ENCODE peak calls at places on chromosomes 12 and 14, in nine cellular contexts. One of them, this sample, is unnamed.

GRCh38 chr12:83318386-83318971 is 631.8 kb downstream of the TMTC2 start:
- DNase-seq in left ventricle myocardium inferior: no peak
- DNase-seq in OCI-LY7: no peak
- DNase-seq in aorta: no peak
- DNase-seq in naive thymus-derived CD4-positive, alpha-beta T cell: no peak
- DNase-seq in astrocyte of the spinal cord: peak
- DNase-seq in kidney epithelial cell: no peak
- DNase-seq in fibroblast of the aortic adventitia: no peak
- DNase-seq in CD4-positive, alpha-beta memory T cell: no peak
- DNase-seq in this sample: peak

GRCh38 chr12:67742461-67742860 is 93.9 kb downstream of the DYRK2 start:
- DNase-seq in aorta: no peak
- DNase-seq in kidney epithelial cell: no peak
- DNase-seq in astrocyte of the spinal cord: no peak
- DNase-seq in fibroblast of the aortic adventitia: peak
- DNase-seq in OCI-LY7: no peak
- DNase-seq in left ventricle myocardium inferior: no peak
- DNase-seq in CD4-positive, alpha-beta memory T cell: no peak
- DNase-seq in naive thymus-derived CD4-positive, alpha-beta T cell: no peak
- DNase-seq in this sample: peak

GRCh38 chr14:21106191-21106505 is 5.3 kb downstream of the TMEM253 start:
- DNase-seq in kidney epithelial cell: no peak
- DNase-seq in CD4-positive, alpha-beta memory T cell: no peak
- DNase-seq in astrocyte of the spinal cord: no peak
- DNase-seq in fibroblast of the aortic adventitia: peak
- DNase-seq in OCI-LY7: no peak
- DNase-seq in left ventricle myocardium inferior: no peak
- DNase-seq in aorta: no peak
- DNase-seq in naive thymus-derived CD4-positive, alpha-beta T cell: no peak
- DNase-seq in this sample: no peak

GRCh38 chr12:22356231-22356630 is 21.7 kb upstream of the ST8SIA1 start:
- DNase-seq in astrocyte of the spinal cord: no peak
- DNase-seq in naive thymus-derived CD4-positive, alpha-beta T cell: no peak
- DNase-seq in kidney epithelial cell: no peak
- DNase-seq in fibroblast of the aortic adventitia: no peak
- DNase-seq in aorta: no peak
- DNase-seq in OCI-LY7: no peak
- DNase-seq in left ventricle myocardium inferior: no peak
- DNase-seq in CD4-positive, alpha-beta memory T cell: no peak
- DNase-seq in this sample: no peak

GRCh38 chr12:70267550-70267949 is 24.3 kb downstream of the CNOT2 start:
- DNase-seq in astrocyte of the spinal cord: peak
- DNase-seq in OCI-LY7: peak
- DNase-seq in left ventricle myocardium inferior: no peak
- DNase-seq in CD4-positive, alpha-beta memory T cell: no peak
- DNase-seq in aorta: no peak
- DNase-seq in naive thymus-derived CD4-positive, alpha-beta T cell: no peak
- DNase-seq in fibroblast of the aortic adventitia: peak
- DNase-seq in kidney epithelial cell: no peak
- DNase-seq in this sample: peak

GRCh38 chr14:61533513-61534255 is 161.6 kb upstream of the HIF1A start:
- DNase-seq in CD4-positive, alpha-beta memory T cell: no peak
- DNase-seq in left ventricle myocardium inferior: no peak
- DNase-seq in kidney epithelial cell: no peak
- DNase-seq in naive thymus-derived CD4-positive, alpha-beta T cell: no peak
- DNase-seq in astrocyte of the spinal cord: no peak
- DNase-seq in fibroblast of the aortic adventitia: no peak
- DNase-seq in OCI-LY7: no peak
- DNase-seq in aorta: no peak
- DNase-seq in this sample: no peak

GRCh38 chr12:109736552-109737108 is 23.0 kb downstream of the FAM222A start:
- DNase-seq in left ventricle myocardium inferior: peak
- DNase-seq in OCI-LY7: no peak
- DNase-seq in kidney epithelial cell: peak
- DNase-seq in CD4-positive, alpha-beta memory T cell: peak
- DNase-seq in aorta: peak
- DNase-seq in astrocyte of the spinal cord: peak
- DNase-seq in fibroblast of the aortic adventitia: peak
- DNase-seq in naive thymus-derived CD4-positive, alpha-beta T cell: no peak
- DNase-seq in this sample: peak

GRCh38 chr12:104507672-104508071 is 50.9 kb downstream of the CHST11 start:
- DNase-seq in CD4-positive, alpha-beta memory T cell: no peak
- DNase-seq in astrocyte of the spinal cord: no peak
- DNase-seq in left ventricle myocardium inferior: no peak
- DNase-seq in naive thymus-derived CD4-positive, alpha-beta T cell: no peak
- DNase-seq in aorta: no peak
- DNase-seq in fibroblast of the aortic adventitia: no peak
- DNase-seq in OCI-LY7: no peak
- DNase-seq in kidney epithelial cell: no peak
- DNase-seq in this sample: no peak

GRCh38 chr12:95195122-95195521 is 22.1 kb downstream of the FGD6 start:
- DNase-seq in naive thymus-derived CD4-positive, alpha-beta T cell: no peak
- DNase-seq in fibroblast of the aortic adventitia: no peak
- DNase-seq in astrocyte of the spinal cord: no peak
- DNase-seq in OCI-LY7: no peak
- DNase-seq in kidney epithelial cell: no peak
- DNase-seq in left ventricle myocardium inferior: no peak
- DNase-seq in CD4-positive, alpha-beta memory T cell: no peak
- DNase-seq in aorta: no peak
- DNase-seq in this sample: no peak

GRCh38 chr12:80565276-80565675 is 121.2 kb downstream of the PTPRQ start:
- DNase-seq in kidney epithelial cell: no peak
- DNase-seq in astrocyte of the spinal cord: peak
- DNase-seq in naive thymus-derived CD4-positive, alpha-beta T cell: no peak
- DNase-seq in fibroblast of the aortic adventitia: peak
- DNase-seq in CD4-positive, alpha-beta memory T cell: no peak
- DNase-seq in left ventricle myocardium inferior: no peak
- DNase-seq in OCI-LY7: peak
- DNase-seq in aorta: no peak
- DNase-seq in this sample: peak

GRCh38 chr14:104319489-104320241 is 181.3 kb downstream of the KIF26A start:
- DNase-seq in left ventricle myocardium inferior: no peak
- DNase-seq in CD4-positive, alpha-beta memory T cell: no peak
- DNase-seq in kidney epithelial cell: no peak
- DNase-seq in fibroblast of the aortic adventitia: no peak
- DNase-seq in aorta: no peak
- DNase-seq in naive thymus-derived CD4-positive, alpha-beta T cell: no peak
- DNase-seq in astrocyte of the spinal cord: no peak
- DNase-seq in OCI-LY7: no peak
- DNase-seq in this sample: no peak

GRCh38 chr12:108566452-108566851 is 4.1 kb downstream of the ISCU start:
- DNase-seq in fibroblast of the aortic adventitia: no peak
- DNase-seq in aorta: no peak
- DNase-seq in kidney epithelial cell: no peak
- DNase-seq in naive thymus-derived CD4-positive, alpha-beta T cell: no peak
- DNase-seq in astrocyte of the spinal cord: no peak
- DNase-seq in CD4-positive, alpha-beta memory T cell: no peak
- DNase-seq in left ventricle myocardium inferior: no peak
- DNase-seq in OCI-LY7: no peak
- DNase-seq in this sample: no peak

GRCh38 chr14:80428171-80428570 is 216.9 kb upstream of the DIO2 start:
- DNase-seq in CD4-positive, alpha-beta memory T cell: no peak
- DNase-seq in aorta: no peak
- DNase-seq in kidney epithelial cell: no peak
- DNase-seq in fibroblast of the aortic adventitia: peak
- DNase-seq in naive thymus-derived CD4-positive, alpha-beta T cell: no peak
- DNase-seq in OCI-LY7: no peak
- DNase-seq in left ventricle myocardium inferior: no peak
- DNase-seq in astrocyte of the spinal cord: peak
- DNase-seq in this sample: no peak

GRCh38 chr12:51371295-51371953 is 19.8 kb downstream of the GALNT6 start:
- DNase-seq in OCI-LY7: no peak
- DNase-seq in CD4-positive, alpha-beta memory T cell: no peak
- DNase-seq in left ventricle myocardium inferior: peak
- DNase-seq in aorta: peak
- DNase-seq in astrocyte of the spinal cord: peak
- DNase-seq in naive thymus-derived CD4-positive, alpha-beta T cell: no peak
- DNase-seq in kidney epithelial cell: peak
- DNase-seq in fibroblast of the aortic adventitia: peak
- DNase-seq in this sample: peak

GRCh38 chr12:108210001-108210400 is 80.9 kb downstream of the WSCD2 start:
- DNase-seq in kidney epithelial cell: no peak
- DNase-seq in left ventricle myocardium inferior: no peak
- DNase-seq in OCI-LY7: no peak
- DNase-seq in naive thymus-derived CD4-positive, alpha-beta T cell: no peak
- DNase-seq in aorta: no peak
- DNase-seq in astrocyte of the spinal cord: no peak
- DNase-seq in CD4-positive, alpha-beta memory T cell: no peak
- DNase-seq in fibroblast of the aortic adventitia: no peak
- DNase-seq in this sample: no peak

GRCh38 chr14:75961662-75962061 is 20.1 kb downstream of the TGFB3 start:
- DNase-seq in left ventricle myocardium inferior: no peak
- DNase-seq in OCI-LY7: no peak
- DNase-seq in CD4-positive, alpha-beta memory T cell: no peak
- DNase-seq in fibroblast of the aortic adventitia: no peak
- DNase-seq in astrocyte of the spinal cord: no peak
- DNase-seq in kidney epithelial cell: no peak
- DNase-seq in naive thymus-derived CD4-positive, alpha-beta T cell: no peak
- DNase-seq in aorta: no peak
- DNase-seq in this sample: no peak

GRCh38 chr12:107144990-107145389 is 51.6 kb upstream of the CRY1 start:
- DNase-seq in CD4-positive, alpha-beta memory T cell: no peak
- DNase-seq in kidney epithelial cell: no peak
- DNase-seq in naive thymus-derived CD4-positive, alpha-beta T cell: no peak
- DNase-seq in left ventricle myocardium inferior: no peak
- DNase-seq in aorta: no peak
- DNase-seq in astrocyte of the spinal cord: no peak
- DNase-seq in fibroblast of the aortic adventitia: peak
- DNase-seq in OCI-LY7: no peak
- DNase-seq in this sample: no peak

GRCh38 chr12:55739025-55739378 is 3.9 kb upstream of the GDF11 start:
- DNase-seq in astrocyte of the spinal cord: no peak
- DNase-seq in OCI-LY7: no peak
- DNase-seq in fibroblast of the aortic adventitia: no peak
- DNase-seq in aorta: no peak
- DNase-seq in naive thymus-derived CD4-positive, alpha-beta T cell: no peak
- DNase-seq in left ventricle myocardium inferior: no peak
- DNase-seq in CD4-positive, alpha-beta memory T cell: no peak
- DNase-seq in kidney epithelial cell: no peak
- DNase-seq in this sample: no peak

GRCh38 chr14:46571970-46572369 is 79.6 kb downstream of the RPL10L start:
- DNase-seq in left ventricle myocardium inferior: no peak
- DNase-seq in OCI-LY7: no peak
- DNase-seq in CD4-positive, alpha-beta memory T cell: no peak
- DNase-seq in aorta: no peak
- DNase-seq in fibroblast of the aortic adventitia: no peak
- DNase-seq in naive thymus-derived CD4-positive, alpha-beta T cell: no peak
- DNase-seq in astrocyte of the spinal cord: peak
- DNase-seq in kidney epithelial cell: peak
- DNase-seq in this sample: peak

DNA sequence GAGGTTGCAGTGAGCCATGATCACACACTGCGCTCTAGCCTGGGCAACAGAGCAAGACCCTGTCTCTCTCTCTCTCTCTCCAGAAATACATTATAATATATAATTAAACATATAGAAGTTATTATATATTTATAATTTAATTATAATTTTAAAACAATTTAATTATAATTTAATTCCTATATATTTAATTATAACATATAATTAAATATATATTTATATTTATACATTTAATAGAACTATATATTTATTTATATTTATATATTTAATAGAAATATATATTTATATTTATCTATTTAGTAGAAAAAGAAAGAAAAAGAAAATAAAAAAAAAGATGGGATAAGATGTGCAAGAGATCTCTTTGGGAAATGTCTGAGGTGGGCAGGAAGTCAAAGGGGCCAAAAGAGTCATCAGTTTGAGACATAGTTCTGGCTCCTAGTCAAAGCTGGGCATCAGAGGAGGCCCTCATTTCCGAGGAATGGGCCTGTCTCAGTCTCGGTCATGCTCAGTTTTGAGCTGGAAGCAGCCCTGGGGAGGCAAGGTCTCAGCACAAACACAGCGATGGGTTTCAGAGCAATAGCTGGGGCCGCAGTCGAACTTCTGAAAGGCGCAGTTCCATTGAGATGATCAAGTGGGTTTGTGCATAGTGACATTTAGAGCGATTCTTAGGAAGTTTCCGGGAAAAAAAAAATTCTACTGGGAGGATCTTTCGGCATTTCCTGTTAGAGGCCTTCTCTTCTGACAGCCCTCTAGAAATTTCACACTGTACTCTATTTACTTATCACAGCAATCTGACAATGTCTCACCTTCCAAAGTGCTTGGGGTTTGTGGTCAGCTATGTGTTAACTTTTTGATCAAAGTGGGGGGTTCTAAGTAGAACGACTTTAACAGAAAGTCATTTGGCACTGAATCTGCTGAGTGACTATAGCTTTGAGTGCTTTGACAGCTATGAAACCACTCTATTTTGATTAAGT is 58.7 kb upstream of the GZMB start:
- DNase-seq in fibroblast of the aortic adventitia: no peak
- DNase-seq in OCI-LY7: no peak
- DNase-seq in left ventricle myocardium inferior: no peak
- DNase-seq in kidney epithelial cell: no peak
- DNase-seq in aorta: no peak
- DNase-seq in astrocyte of the spinal cord: no peak
- DNase-seq in naive thymus-derived CD4-positive, alpha-beta T cell: no peak
- DNase-seq in CD4-positive, alpha-beta memory T cell: peak
- DNase-seq in this sample: no peak
- H3K4me3 ChIP-seq in fibroblast of the aortic adventitia: no peak
- H3K4me3 ChIP-seq in OCI-LY7: no peak
- H3K4me3 ChIP-seq in left ventricle myocardium inferior: no peak
- H3K4me3 ChIP-seq in kidney epithelial cell: no peak
- H3K4me3 ChIP-seq in aorta: no peak
- H3K4me3 ChIP-seq in astrocyte of the spinal cord: no peak
- H3K4me3 ChIP-seq in naive thymus-derived CD4-positive, alpha-beta T cell: no peak
- H3K4me3 ChIP-seq in CD4-positive, alpha-beta memory T cell: no peak
- H3K4me3 ChIP-seq in this sample: no peak

GRCh38 chr14:89813485-89814080 is 140.9 kb downstream of the EFCAB11 start:
- DNase-seq in naive thymus-derived CD4-positive, alpha-beta T cell: no peak
- DNase-seq in left ventricle myocardium inferior: peak
- DNase-seq in fibroblast of the aortic adventitia: peak
- DNase-seq in CD4-positive, alpha-beta memory T cell: no peak
- DNase-seq in kidney epithelial cell: peak
- DNase-seq in aorta: peak
- DNase-seq in astrocyte of the spinal cord: peak
- DNase-seq in OCI-LY7: no peak
- DNase-seq in this sample: peak
- H3K4me3 ChIP-seq in naive thymus-derived CD4-positive, alpha-beta T cell: no peak
- H3K4me3 ChIP-seq in left ventricle myocardium inferior: peak
- H3K4me3 ChIP-seq in fibroblast of the aortic adventitia: peak
- H3K4me3 ChIP-seq in CD4-positive, alpha-beta memory T cell: no peak
- H3K4me3 ChIP-seq in kidney epithelial cell: no peak
- H3K4me3 ChIP-seq in aorta: no peak
- H3K4me3 ChIP-seq in astrocyte of the spinal cord: peak
- H3K4me3 ChIP-seq in OCI-LY7: no peak
- H3K4me3 ChIP-seq in this sample: peak

GRCh38 chr12:6962285-6963015 is 8.0 kb downstream of the PHB2 start:
- DNase-seq in aorta: peak
- DNase-seq in left ventricle myocardium inferior: peak
- DNase-seq in OCI-LY7: no peak
- DNase-seq in naive thymus-derived CD4-positive, alpha-beta T cell: no peak
- DNase-seq in kidney epithelial cell: no peak
- DNase-seq in fibroblast of the aortic adventitia: no peak
- DNase-seq in astrocyte of the spinal cord: no peak
- DNase-seq in CD4-positive, alpha-beta memory T cell: no peak
- DNase-seq in this sample: no peak
- H3K4me3 ChIP-seq in aorta: no peak
- H3K4me3 ChIP-seq in left ventricle myocardium inferior: peak
- H3K4me3 ChIP-seq in OCI-LY7: no peak
- H3K4me3 ChIP-seq in naive thymus-derived CD4-positive, alpha-beta T cell: no peak
- H3K4me3 ChIP-seq in kidney epithelial cell: no peak
- H3K4me3 ChIP-seq in fibroblast of the aortic adventitia: no peak
- H3K4me3 ChIP-seq in astrocyte of the spinal cord: no peak
- H3K4me3 ChIP-seq in CD4-positive, alpha-beta memory T cell: no peak
- H3K4me3 ChIP-seq in this sample: no peak

GRCh38 chr14:78383060-78383459 is 212.9 kb downstream of the NRXN3 start:
- DNase-seq in astrocyte of the spinal cord: no peak
- DNase-seq in OCI-LY7: no peak
- DNase-seq in fibroblast of the aortic adventitia: no peak
- DNase-seq in naive thymus-derived CD4-positive, alpha-beta T cell: no peak
- DNase-seq in left ventricle myocardium inferior: no peak
- DNase-seq in kidney epithelial cell: no peak
- DNase-seq in CD4-positive, alpha-beta memory T cell: no peak
- DNase-seq in aorta: no peak
- DNase-seq in this sample: no peak
- H3K4me3 ChIP-seq in astrocyte of the spinal cord: no peak
- H3K4me3 ChIP-seq in OCI-LY7: no peak
- H3K4me3 ChIP-seq in fibroblast of the aortic adventitia: no peak
- H3K4me3 ChIP-seq in naive thymus-derived CD4-positive, alpha-beta T cell: no peak
- H3K4me3 ChIP-seq in left ventricle myocardium inferior: no peak
- H3K4me3 ChIP-seq in kidney epithelial cell: no peak
- H3K4me3 ChIP-seq in CD4-positive, alpha-beta memory T cell: no peak
- H3K4me3 ChIP-seq in aorta: no peak
- H3K4me3 ChIP-seq in this sample: no peak